ENCODE peak calls at places on chromosomes 12 and 14, in seven cellular contexts. G is memory B cell; H is GM12892; F is naive thymus-derived CD8-positive, alpha-beta T cell; E is neuronal stem cell; K is GM04504; Y is RWPE1. U is an unnamed sample.

GRCh38 chr14:99538733-99539132 is 57.5 kb downstream of the CCNK start:
- DNase-seq in G (no peak), H (no peak), F (no peak), E (no peak), K (no peak), Y (no peak), U (no peak)

GRCh38 chr12:43154498-43155045 is 397.4 kb downstream of the ADAMTS20 start:
- DNase-seq in G (no peak), H (no peak), F (no peak), E (no peak), K (no peak), Y (no peak), U (no peak)

GRCh38 chr14:103485504-103485903 is 37.1 kb downstream of the CKB start:
- DNase-seq in G (no peak), H (no peak), F (no peak), E (no peak), K (no peak), Y (no peak), U (no peak)

GRCh38 chr12:44544018-44544417 is 332.1 kb downstream of the NELL2 start:
- DNase-seq in G (no peak), H (no peak), F (no peak), E (no peak), K (no peak), Y (no peak), U (no peak)

GRCh38 chr14:105508601-105509000 is 17.6 kb downstream of the TEDC1 start:
- DNase-seq in G (no peak), H (no peak), F (no peak), E (no peak), K (no peak), Y (no peak), U (no peak)

GRCh38 chr12:1592444-1593231 is 1.7 kb downstream of the FBXL14 start:
- DNase-seq in G (peak), H (peak), F (peak), E (peak), K (no peak), Y (peak), U (no peak)

GRCh38 chr14:88929656-88930436 is 105.4 kb downstream of the TTC8 start:
- DNase-seq in G (no peak), H (no peak), F (no peak), E (no peak), K (no peak), Y (no peak), U (no peak)

GRCh38 chr12:57147641-57147944 is 174 bp upstream of the LRP1-AS start:
- DNase-seq in G (no peak), H (no peak), F (no peak), E (no peak), K (no peak), Y (no peak), U (no peak)

GRCh38 chr14:79278798-79279644 is 932.3 kb downstream of the DIO2 start:
- DNase-seq in G (no peak), H (no peak), F (no peak), E (peak), K (peak), Y (peak), U (peak)

GRCh38 chr12:17017402-17017801 is 411.4 kb upstream of the LMO3 start:
- DNase-seq in G (no peak), H (no peak), F (no peak), E (no peak), K (no peak), Y (peak), U (no peak)

GRCh38 chr14:50156111-50156510 is 39.7 kb upstream of the VCPKMT start:
- DNase-seq in G (no peak), H (no peak), F (no peak), E (no peak), K (no peak), Y (no peak), U (no peak)

GRCh38 chr14:99459491-99460100 is 21.1 kb downstream of the SETD3 start:
- DNase-seq in G (no peak), H (no peak), F (no peak), E (no peak), K (no peak), Y (no peak), U (no peak)

GRCh38 chr14:50089213-50089612 is 27.2 kb downstream of the VCPKMT start:
- DNase-seq in G (no peak), H (no peak), F (peak), E (no peak), K (no peak), Y (no peak), U (no peak)

GRCh38 chr12:6146951-6147350 is 22.5 kb upstream of the VWF start:
- DNase-seq in G (no peak), H (no peak), F (no peak), E (no peak), K (no peak), Y (no peak), U (no peak)

GRCh38 chr14:100285021-100285912 is 21.0 kb downstream of the SLC25A29 start:
- DNase-seq in G (peak), H (peak), F (peak), E (peak), K (no peak), Y (peak), U (no peak)

GRCh38 chr12:63420206-63420644 is 248.1 kb downstream of the DPY19L2 start:
- DNase-seq in G (peak), H (peak), F (no peak), E (peak), K (peak), Y (no peak), U (peak)

GRCh38 chr12:112161711-112162110 is 36.4 kb downstream of the TRAFD1 start:
- DNase-seq in G (no peak), H (no peak), F (no peak), E (no peak), K (no peak), Y (no peak), U (no peak)

GRCh38 chr12:9702239-9702638 is 30.7 kb downstream of the CLECL1 start:
- DNase-seq in G (no peak), H (no peak), F (peak), E (no peak), K (no peak), Y (no peak), U (no peak)

GRCh38 chr14:103393687-103394626 is 8.7 kb downstream of the MARK3 start:
- DNase-seq in G (no peak), H (no peak), F (no peak), E (no peak), K (no peak), Y (no peak), U (no peak)

GRCh38 chr14:103770500-103770899 is 54.9 kb downstream of the ZFYVE21 start:
- DNase-seq in G (no peak), H (no peak), F (no peak), E (no peak), K (no peak), Y (no peak), U (no peak)

GRCh38 chr14:20989787-20990600 is at the start of gene METTL17:
- DNase-seq in G (peak), H (peak), F (peak), E (peak), K (peak), Y (peak), U (peak)

U was measured in non-pigmented ciliary epithelial cell.